ENCODE peak calls at places on chromosomes 5 and 9, in ten cellular contexts. O is GM13976, F is WTC11, W is thoracic aorta, S is breast epithelium, T is choroid plexus epithelial cell, X is A549, L is tibial nerve, D is cardiac muscle cell, R is MM.1S. E is an unnamed sample.

GRCh38 chr9:6413365-6414263 is 615 bp downstream of the UHRF2 start:
- DNase-seq in L (no peak), F (peak; percentile 47), O (peak; percentile 36), S (no peak), D (peak; percentile 50), T (no peak), W (no peak), X (no peak), R (peak; percentile 42), E (no peak)

GRCh38 chr5:34447424-34447823 is 208.7 kb upstream of the RAI14 start:
- DNase-seq in W (no peak), S (no peak), L (no peak), X (no peak), O (no peak), D (no peak), R (no peak), T (no peak), F (no peak), E (no peak)

GRCh38 chr5:163758283-163758711 is 252.9 kb downstream of the MAT2B start:
- DNase-seq in W (no peak), X (no peak), L (no peak), R (no peak), D (no peak), T (peak; percentile 67), O (no peak), S (no peak), F (no peak), E (no peak)

GRCh38 chr9:123262338-123262737 is 6.0 kb downstream of the STRBP start:
- DNase-seq in D (no peak), S (no peak), W (no peak), O (no peak), R (no peak), F (no peak), X (no peak), L (no peak), T (no peak), E (no peak)

GRCh38 chr9:135277219-135278201 is 190.0 kb downstream of the OLFM1 start:
- DNase-seq in S (no peak), R (no peak), W (no peak), O (no peak), X (no peak), L (no peak), T (no peak), D (no peak), F (no peak), E (no peak)

GRCh38 chr5:141782991-141783598 is 95.1 kb downstream of the PCDH1 start:
- DNase-seq in T (no peak), D (no peak), S (no peak), R (no peak), X (peak; percentile 25), L (no peak), W (no peak), F (no peak), O (no peak), E (no peak)

GRCh38 chr9:37899041-37899440 is 4.9 kb downstream of the SLC25A51 start:
- DNase-seq in R (no peak), D (no peak), F (no peak), S (no peak), O (no peak), X (no peak), T (peak; percentile 70), W (no peak), L (no peak), E (no peak)

GRCh38 chr5:11946317-11946716 is 42.1 kb upstream of the CTNND2 start:
- DNase-seq in W (no peak), S (no peak), L (no peak), T (no peak), X (no peak), F (no peak), R (no peak), D (no peak), O (no peak), E (no peak)

GRCh38 chr9:123401879-123402513 is 46.0 kb downstream of the CRB2 start:
- DNase-seq in O (peak; percentile 75), W (no peak), T (peak; percentile 75), S (no peak), X (peak; percentile 90), L (no peak), R (no peak), F (peak; percentile 66), D (peak; percentile 70), E (no peak)

GRCh38 chr5:173932695-173933139 is 44.6 kb downstream of the CPEB4 start:
- DNase-seq in X (no peak), T (no peak), F (no peak), R (no peak), S (no peak), D (peak; percentile 42), O (no peak), L (no peak), W (no peak), E (no peak)

DNA sequence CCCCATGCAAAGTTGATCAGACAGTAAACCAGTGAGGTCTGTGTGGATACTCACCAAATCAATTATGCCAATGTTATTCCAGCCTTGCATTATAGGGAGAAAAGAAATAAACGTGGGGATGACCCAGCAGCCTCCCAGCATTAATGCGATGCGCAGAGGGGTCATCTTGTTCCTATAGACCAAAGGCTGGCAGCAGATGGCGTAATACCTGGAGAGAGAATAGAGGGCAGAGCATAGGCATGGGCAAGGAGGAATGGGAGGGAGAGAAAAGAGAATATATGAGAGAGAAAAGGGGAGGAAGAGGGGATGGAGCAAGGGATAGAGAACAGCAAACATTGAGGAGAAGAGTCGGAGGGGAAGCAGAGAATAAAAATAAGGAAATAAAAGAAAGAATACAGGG is 131.2 kb downstream of the HTR4 start:
- DNase-seq in S (no peak), T (no peak), R (no peak), W (no peak), L (no peak), X (no peak), F (peak; percentile 26), O (no peak), D (no peak), E (no peak)
- TF ChIP-seq CTCF in S (no peak), T (no peak), R (no peak), W (no peak), L (no peak), X (no peak), F (no peak), O (no peak), D (no peak), E (no peak)

DNA sequence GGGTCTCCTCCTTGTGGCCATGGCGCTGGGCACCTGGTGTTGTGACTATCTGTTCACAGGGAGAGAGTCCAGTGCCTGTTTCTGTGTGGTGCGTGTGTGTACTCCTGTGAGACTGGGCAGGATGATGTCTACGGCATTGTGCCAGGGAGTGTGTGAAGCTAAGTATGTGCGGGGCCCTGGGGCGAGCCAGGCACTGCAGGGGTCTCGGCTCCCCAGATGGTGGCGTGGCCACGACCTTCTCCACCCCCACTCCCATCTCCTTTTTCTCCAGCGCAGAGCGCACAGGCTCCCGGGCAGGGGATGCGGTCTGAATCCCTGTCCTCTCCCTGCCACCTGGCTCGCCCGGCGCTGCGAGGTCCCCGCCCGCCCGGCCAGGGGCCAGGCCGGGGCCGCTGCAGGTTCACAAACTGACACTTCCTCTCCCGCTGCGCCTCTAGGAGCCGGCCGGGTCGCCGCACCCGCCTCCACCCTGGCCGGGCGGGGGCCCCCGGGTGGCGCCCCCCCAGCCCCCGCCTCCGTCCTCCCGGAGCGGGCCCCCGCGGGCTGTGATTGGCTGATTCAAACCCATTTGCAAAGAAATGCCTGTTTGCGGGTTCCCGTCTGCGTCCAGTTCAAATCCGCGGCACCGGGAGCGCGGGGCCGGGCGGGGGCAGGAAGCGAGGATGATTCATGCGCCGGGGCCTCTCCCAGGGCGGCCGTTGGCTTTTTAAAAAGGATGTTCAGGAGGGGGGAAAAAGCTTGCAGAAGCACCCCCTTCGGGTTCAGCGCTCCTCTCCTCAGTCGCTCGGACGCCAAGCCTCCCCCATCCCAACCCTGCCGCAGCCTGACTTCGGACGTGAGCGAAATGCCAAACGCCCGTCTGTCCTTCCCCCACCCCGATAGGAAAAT is 790 bp downstream of the PHF19 start:
- DNase-seq in T (peak; percentile 81), L (peak; percentile 70), X (peak; percentile 93), R (peak; percentile 94), F (peak; percentile 73), O (peak; percentile 96), W (peak; percentile 70), S (peak; percentile 71), D (peak; percentile 72), E (peak; percentile 64)
- TF ChIP-seq CTCF in T (peak; percentile 25), L (no peak), X (no peak), R (peak; percentile 13), F (no peak), O (no peak), W (no peak), S (no peak), D (no peak), E (no peak)

DNA sequence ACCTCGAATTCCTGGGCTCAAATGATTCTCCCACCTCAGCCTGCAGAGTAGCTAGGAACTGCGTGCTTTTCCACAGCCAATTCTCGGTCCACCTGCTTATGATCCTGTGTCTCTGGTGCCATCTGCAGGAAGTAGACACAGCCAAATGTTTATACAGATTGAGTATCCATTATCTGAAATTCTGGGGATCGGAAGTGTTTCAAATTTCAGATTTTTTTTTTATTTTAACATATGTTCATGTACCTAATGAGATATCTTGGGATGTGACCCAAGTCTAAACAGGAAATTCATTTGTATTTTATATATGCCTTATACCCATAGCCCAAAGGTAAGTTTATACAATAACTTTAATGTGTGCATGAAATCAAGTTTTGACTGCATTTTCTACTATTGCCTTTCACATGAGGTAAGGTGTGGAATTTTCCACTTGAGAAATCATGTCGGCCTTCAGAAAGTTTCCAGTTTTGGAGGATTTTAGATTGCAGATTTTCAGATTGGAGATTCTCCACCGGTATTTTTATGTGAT is 89.5 kb downstream of the ESM1 start:
- DNase-seq in F (peak; percentile 17), O (no peak), L (no peak), S (peak; percentile 25), T (peak; percentile 84), W (no peak), D (peak; percentile 70), R (peak; percentile 61), X (peak; percentile 14), E (no peak)
- TF ChIP-seq CTCF in F (no peak), O (no peak), L (peak; percentile 20), S (peak; percentile 40), T (peak; percentile 77), W (no peak), D (peak; percentile 62), R (peak; percentile 60), X (peak; percentile 52), E (no peak)

GRCh38 chr5:169160405-169160901 is 140.5 kb downstream of the SLIT3 start:
- DNase-seq in D (no peak), F (no peak), R (no peak), O (no peak), L (no peak), S (no peak), X (no peak), T (no peak), W (no peak), E (peak; percentile 26)
- TF ChIP-seq CTCF in D (peak; percentile 48), F (peak; percentile 22), R (no peak), O (no peak), L (no peak), S (no peak), X (peak; percentile 21), T (no peak), W (peak; percentile 38), E (no peak)

GRCh38 chr5:73152411-73153388 is 20.3 kb upstream of the TMEM174 start:
- DNase-seq in L (no peak), R (no peak), D (no peak), S (no peak), O (no peak), T (no peak), X (no peak), W (no peak), F (no peak), E (no peak)
- TF ChIP-seq CTCF in L (no peak), R (peak; percentile 15), D (no peak), S (no peak), O (no peak), T (peak; percentile 15), X (no peak), W (no peak), F (no peak), E (no peak)

E was measured in omental fat pad.